ENCODE peak calls at places on chromosomes 2 and 18, in nine cellular contexts. P is tibial artery; W is CD8-positive, alpha-beta T cell; H is tibial nerve; B is adipocyte; X is fibroblast of lung; D is psoas muscle; V is HepG2; L is brain microvascular endothelial cell. U is an unnamed sample.

GRCh38 chr18:25724121-25724520 is 366.3 kb downstream of the SS18 start:
- DNase-seq in P (no peak), W (no peak), H (no peak), B (no peak), X (no peak), D (no peak), V (no peak), L (no peak), U (no peak)

GRCh38 chr2:170017848-170018492 is 160.0 kb upstream of the MYO3B start:
- DNase-seq in P (no peak), W (no peak), H (no peak), B (no peak), X (peak; percentile 48), D (no peak), V (no peak), L (no peak), U (no peak)

GRCh38 chr2:222959358-222959757 is 92.6 kb upstream of the KCNE4 start:
- DNase-seq in P (no peak), W (no peak), H (no peak), B (peak; percentile 90), X (peak; percentile 52), D (no peak), V (peak; percentile 45), L (peak; percentile 90), U (no peak)

GRCh38 chr2:180980185-180980942 is at the start of gene UBE2E3:
- DNase-seq in P (peak; percentile 91), W (peak; percentile 77), H (peak; percentile 59), B (peak; percentile 90), X (peak; percentile 84), D (peak; percentile 85), V (peak; percentile 67), L (peak; percentile 74), U (peak; percentile 90)

GRCh38 chr2:240965905-240966456 is 32.4 kb upstream of the SNED1 start:
- DNase-seq in P (peak; percentile 63), W (no peak), H (peak; percentile 5), B (no peak), X (no peak), D (peak; percentile 9), V (no peak), L (no peak), U (no peak)

GRCh38 chr2:47636596-47636995 is 146.3 kb upstream of the MSH6 start:
- DNase-seq in P (no peak), W (no peak), H (no peak), B (peak; percentile 35), X (no peak), D (no peak), V (no peak), L (no peak), U (no peak)

GRCh38 chr2:98747888-98748287 is 17.0 kb upstream of the MGAT4A start:
- DNase-seq in P (no peak), W (no peak), H (no peak), B (no peak), X (no peak), D (no peak), V (no peak), L (no peak), U (no peak)

GRCh38 chr2:235055891-235056516 is 104.2 kb downstream of the SH3BP4 start:
- DNase-seq in P (no peak), W (no peak), H (no peak), B (peak; percentile 34), X (peak; percentile 48), D (no peak), V (peak; percentile 78), L (peak; percentile 24), U (no peak)

DNA sequence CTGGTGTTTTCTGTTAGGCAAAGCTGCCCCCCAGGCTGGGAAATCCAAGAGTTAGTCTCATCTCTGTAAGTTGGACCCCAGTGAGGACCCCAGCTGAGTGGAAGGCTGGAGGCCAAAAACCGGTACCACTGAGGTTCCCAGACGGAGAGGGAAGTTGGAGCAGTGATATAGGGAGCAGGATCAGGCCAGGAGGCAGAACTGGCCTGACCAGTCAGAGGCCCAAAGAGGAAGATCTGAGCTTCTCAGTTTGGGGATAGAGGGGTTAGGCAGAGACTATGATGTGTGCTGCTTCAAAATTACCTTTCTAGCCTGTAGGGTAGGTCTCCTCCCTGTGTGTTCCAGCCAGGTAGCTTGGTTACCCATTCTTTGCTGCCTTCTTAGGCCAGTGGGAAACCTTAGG is 4.6 kb upstream of the RNF181 start:
- DNase-seq in P (no peak), W (no peak), H (no peak), B (no peak), X (no peak), D (no peak), V (no peak), L (no peak), U (no peak)
- H3K4me3 ChIP-seq in P (no peak overlapping the region), W (no peak overlapping the region), H (no peak overlapping the region), B (peak overlapping the region; percentile 15), X (no peak overlapping the region), D (no peak overlapping the region), V (no peak overlapping the region), L (no peak overlapping the region), U (no peak overlapping the region)

GRCh38 chr2:231927566-231927890 is 1.3 kb upstream of the NPPC start:
- DNase-seq in P (peak; percentile 44), W (no peak), H (no peak), B (no peak), X (no peak), D (no peak), V (no peak), L (no peak), U (no peak)

GRCh38 chr2:231928481-231928880 is 2.3 kb upstream of the NPPC start:
- DNase-seq in P (peak; percentile 51), W (no peak), H (no peak), B (no peak), X (no peak), D (no peak), V (peak; percentile 35), L (no peak), U (no peak)

GRCh38 chr2:231925303-231926179 is 655 bp downstream of the NPPC start:
- DNase-seq in P (peak; percentile 84), W (peak; percentile 68), H (peak; percentile 64), B (peak; percentile 95), X (peak; percentile 87), D (peak; percentile 86), V (peak; percentile 73), L (peak; percentile 74), U (peak; percentile 70)

GRCh38 chr2:231926180-231926741 is at the start of gene NPPC:
- DNase-seq in P (peak; percentile 54), W (peak; percentile 51), H (no peak), B (peak; percentile 54), X (peak; percentile 40), D (peak; percentile 48), V (peak; percentile 62), L (peak; percentile 22), U (peak; percentile 79)

GRCh38 chr2:231926761-231927565 is 767 bp upstream of the NPPC start:
- DNase-seq in P (peak; percentile 54), W (no peak), H (no peak), B (no peak), X (no peak), D (no peak), V (no peak), L (no peak), U (no peak)
- H3K27me3 ChIP-seq in P (peaks cover 90% of the 10 kb centered on the region), W (peaks cover 7% of the 10 kb centered on the region), H (peaks cover 74% of the 10 kb centered on the region), B (peaks cover 91% of the 10 kb centered on the region), X (peaks cover 56% of the 10 kb centered on the region), D (peaks cover 12% of the 10 kb centered on the region), V (peaks cover 97% of the 10 kb centered on the region), L (peaks cover 73% of the 10 kb centered on the region), U (no peaks in the 10 kb centered on the region)

GRCh38 chr2:209768557-209768956 is 3.1 kb upstream of the UNC80 start:
- DNase-seq in P (no peak), W (no peak), H (no peak), B (no peak), X (no peak), D (no peak), V (no peak), L (no peak), U (no peak)

GRCh38 chr2:209772316-209772715 is 684 bp downstream of the UNC80 start:
- DNase-seq in P (no peak), W (no peak), H (no peak), B (no peak), X (no peak), D (no peak), V (no peak), L (no peak), U (no peak)

GRCh38 chr2:209773377-209773776 is 1.7 kb downstream of the UNC80 start:
- DNase-seq in P (no peak), W (no peak), H (no peak), B (no peak), X (no peak), D (no peak), V (no peak), L (no peak), U (no peak)

GRCh38 chr2:209767316-209767715 is 4.3 kb upstream of the UNC80 start:
- DNase-seq in P (no peak), W (no peak), H (no peak), B (no peak), X (no peak), D (no peak), V (no peak), L (no peak), U (no peak)

DNA sequence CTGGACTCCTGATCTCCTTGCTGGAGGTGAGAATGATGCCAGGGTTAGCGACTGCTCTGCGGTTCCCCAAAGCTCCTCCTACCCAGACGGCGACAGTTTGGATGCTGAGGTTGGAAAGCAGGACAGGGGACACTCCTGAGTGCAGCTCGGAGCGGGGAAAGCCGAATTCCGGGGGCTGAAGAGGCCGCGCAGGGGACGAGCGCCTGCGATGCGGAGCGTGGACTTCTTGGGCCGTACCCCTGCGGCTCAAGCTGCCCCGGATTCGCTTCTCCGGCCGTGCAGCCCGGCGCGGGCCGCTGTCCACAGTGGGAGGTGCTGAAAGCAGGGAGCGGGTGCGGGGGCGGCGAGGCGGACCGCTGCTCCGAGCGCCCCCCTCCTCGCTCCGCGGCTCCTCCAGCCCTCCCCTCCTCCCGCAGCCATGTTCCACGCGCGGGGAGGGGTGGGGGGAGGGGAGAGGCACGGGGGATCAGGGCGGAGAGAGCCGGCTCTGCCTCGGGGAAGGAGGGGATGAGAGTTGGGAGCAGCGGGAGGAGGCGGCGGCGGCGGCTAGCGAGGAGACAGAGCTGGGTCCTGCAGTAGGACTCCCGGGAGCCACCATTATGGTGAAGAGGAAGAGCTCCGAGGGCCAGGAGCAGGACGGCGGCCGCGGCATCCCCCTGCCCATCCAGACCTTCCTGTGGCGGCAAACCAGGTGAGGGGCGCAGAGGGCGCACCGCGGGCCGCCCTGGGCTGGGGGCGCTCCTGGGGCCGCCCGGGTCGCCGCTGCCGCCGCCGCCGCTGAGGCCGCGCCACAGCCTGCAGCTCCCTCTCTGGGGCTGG is at the start of gene UNC80:
- DNase-seq in P (peak; percentile 67), W (no peak), H (no peak), B (peak; percentile 84), X (peak; percentile 59), D (peak; percentile 50), V (peak; percentile 17), L (peak; percentile 37), U (no peak)
- H3K4me3 ChIP-seq in P (no peak within 1 kb of the TSS), W (no peak within 1 kb of the TSS), H (peak within 1 kb of the TSS; percentile 3), B (peak within 1 kb of the TSS; percentile 77), X (no peak within 1 kb of the TSS), D (peak within 1 kb of the TSS; percentile 22), V (no peak within 1 kb of the TSS), L (peak within 1 kb of the TSS; percentile 59), U (no peak within 1 kb of the TSS)

GRCh38 chr2:120578576-120579352 is 156.9 kb upstream of the GLI2 start:
- DNase-seq in P (no peak), W (no peak), H (no peak), B (no peak), X (no peak), D (peak; percentile 7), V (no peak), L (no peak), U (no peak)

GRCh38 chr2:120575966-120576365 is 159.7 kb upstream of the GLI2 start:
- DNase-seq in P (no peak), W (no peak), H (no peak), B (no peak), X (no peak), D (no peak), V (no peak), L (no peak), U (no peak)

GRCh38 chr2:120577896-120578295 is 157.8 kb upstream of the GLI2 start:
- DNase-seq in P (no peak), W (no peak), H (no peak), B (no peak), X (no peak), D (peak; percentile 3), V (no peak), L (no peak), U (no peak)

GRCh38 chr2:120574620-120575019 is 161.0 kb upstream of the GLI2 start:
- DNase-seq in P (no peak), W (no peak), H (no peak), B (no peak), X (no peak), D (peak; percentile 2), V (no peak), L (no peak), U (no peak)

GRCh38 chr2:120576509-120577474 is 158.9 kb upstream of the GLI2 start:
- DNase-seq in P (no peak), W (no peak), H (no peak), B (peak; percentile 62), X (no peak), D (peak; percentile 49), V (no peak), L (no peak), U (no peak)
- H3K27me3 ChIP-seq in P (peaks cover 4% of the 10 kb centered on the region), W (no peaks in the 10 kb centered on the region), H (peaks cover 16% of the 10 kb centered on the region), B (peaks cover 58% of the 10 kb centered on the region), X (peaks cover 29% of the 10 kb centered on the region), D (no peaks in the 10 kb centered on the region), V (peaks cover 98% of the 10 kb centered on the region), L (no peaks in the 10 kb centered on the region), U (no peaks in the 10 kb centered on the region)

U was measured in GM06990.